ENCODE peak calls at places on chromosomes 16 and 17, in ten cellular contexts. One of them, this sample, is unnamed.

GRCh38 chr16:67613808-67614207 is 31.1 kb upstream of the CARMIL2 start:
- DNase-seq in tibial nerve: no peak
- DNase-seq in HFF-Myc: no peak
- DNase-seq in fibroblast of gingiva: no peak
- DNase-seq in aorta: no peak
- DNase-seq in NCI-H1092 treated with DMSO at 0.1 percent for 48 hours: no peak
- DNase-seq in KG1: no peak
- DNase-seq in heart right ventricle: no peak
- DNase-seq in NCI-H2081: no peak
- DNase-seq in GM23248: no peak
- DNase-seq in this sample: no peak

GRCh38 chr17:15457723-15458094 is 9.7 kb downstream of the CDRT4 start:
- DNase-seq in tibial nerve: peak
- DNase-seq in HFF-Myc: no peak
- DNase-seq in fibroblast of gingiva: no peak
- DNase-seq in aorta: no peak
- DNase-seq in NCI-H1092 treated with DMSO at 0.1 percent for 48 hours: no peak
- DNase-seq in KG1: no peak
- DNase-seq in heart right ventricle: no peak
- DNase-seq in NCI-H2081: no peak
- DNase-seq in GM23248: no peak
- DNase-seq in this sample: no peak

GRCh38 chr16:54241525-54241924 is 45.1 kb downstream of the IRX3 start:
- DNase-seq in tibial nerve: no peak
- DNase-seq in HFF-Myc: no peak
- DNase-seq in fibroblast of gingiva: no peak
- DNase-seq in aorta: no peak
- DNase-seq in NCI-H1092 treated with DMSO at 0.1 percent for 48 hours: no peak
- DNase-seq in KG1: no peak
- DNase-seq in heart right ventricle: no peak
- DNase-seq in NCI-H2081: no peak
- DNase-seq in GM23248: no peak
- DNase-seq in this sample: no peak

GRCh38 chr16:51045186-51045585 is 105.9 kb downstream of the SALL1 start:
- DNase-seq in tibial nerve: no peak
- DNase-seq in HFF-Myc: no peak
- DNase-seq in fibroblast of gingiva: no peak
- DNase-seq in aorta: no peak
- DNase-seq in NCI-H1092 treated with DMSO at 0.1 percent for 48 hours: no peak
- DNase-seq in KG1: no peak
- DNase-seq in heart right ventricle: no peak
- DNase-seq in NCI-H2081: no peak
- DNase-seq in GM23248: no peak
- DNase-seq in this sample: no peak

GRCh38 chr17:82639628-82640027 is 8.6 kb downstream of the WDR45B start:
- DNase-seq in tibial nerve: no peak
- DNase-seq in HFF-Myc: no peak
- DNase-seq in fibroblast of gingiva: no peak
- DNase-seq in aorta: no peak
- DNase-seq in NCI-H1092 treated with DMSO at 0.1 percent for 48 hours: no peak
- DNase-seq in KG1: no peak
- DNase-seq in heart right ventricle: no peak
- DNase-seq in NCI-H2081: no peak
- DNase-seq in GM23248: no peak
- DNase-seq in this sample: no peak

GRCh38 chr17:1203111-1203966 is 23.6 kb upstream of the ABR start:
- DNase-seq in tibial nerve: peak
- DNase-seq in HFF-Myc: no peak
- DNase-seq in fibroblast of gingiva: peak
- DNase-seq in aorta: peak
- DNase-seq in NCI-H1092 treated with DMSO at 0.1 percent for 48 hours: peak
- DNase-seq in KG1: no peak
- DNase-seq in heart right ventricle: peak
- DNase-seq in NCI-H2081: no peak
- DNase-seq in GM23248: peak
- DNase-seq in this sample: no peak

GRCh38 chr17:48484256-48484655 is 46.6 kb downstream of the HOXB1 start:
- DNase-seq in tibial nerve: no peak
- DNase-seq in HFF-Myc: no peak
- DNase-seq in fibroblast of gingiva: no peak
- DNase-seq in aorta: no peak
- DNase-seq in NCI-H1092 treated with DMSO at 0.1 percent for 48 hours: no peak
- DNase-seq in KG1: no peak
- DNase-seq in heart right ventricle: no peak
- DNase-seq in NCI-H2081: no peak
- DNase-seq in GM23248: peak
- DNase-seq in this sample: no peak

GRCh38 chr16:67555795-67556212 is 6.5 kb upstream of the CTCF start:
- DNase-seq in tibial nerve: no peak
- DNase-seq in HFF-Myc: peak
- DNase-seq in fibroblast of gingiva: peak
- DNase-seq in aorta: no peak
- DNase-seq in NCI-H1092 treated with DMSO at 0.1 percent for 48 hours: no peak
- DNase-seq in KG1: peak
- DNase-seq in heart right ventricle: no peak
- DNase-seq in NCI-H2081: no peak
- DNase-seq in GM23248: peak
- DNase-seq in this sample: no peak

GRCh38 chr17:56708670-56709410 is 115.3 kb downstream of the NOG start:
- DNase-seq in tibial nerve: no peak
- DNase-seq in HFF-Myc: no peak
- DNase-seq in fibroblast of gingiva: no peak
- DNase-seq in aorta: no peak
- DNase-seq in NCI-H1092 treated with DMSO at 0.1 percent for 48 hours: no peak
- DNase-seq in KG1: no peak
- DNase-seq in heart right ventricle: no peak
- DNase-seq in NCI-H2081: no peak
- DNase-seq in GM23248: no peak
- DNase-seq in this sample: no peak

GRCh38 chr17:74020522-74020921 is 183.0 kb upstream of the RPL38 start:
- DNase-seq in tibial nerve: no peak
- DNase-seq in HFF-Myc: no peak
- DNase-seq in fibroblast of gingiva: no peak
- DNase-seq in aorta: no peak
- DNase-seq in NCI-H1092 treated with DMSO at 0.1 percent for 48 hours: peak
- DNase-seq in KG1: no peak
- DNase-seq in heart right ventricle: no peak
- DNase-seq in NCI-H2081: no peak
- DNase-seq in GM23248: no peak
- DNase-seq in this sample: no peak

GRCh38 chr17:75168998-75169397 is 13.8 kb downstream of the SUMO2 start:
- DNase-seq in tibial nerve: no peak
- DNase-seq in HFF-Myc: no peak
- DNase-seq in fibroblast of gingiva: no peak
- DNase-seq in aorta: peak
- DNase-seq in NCI-H1092 treated with DMSO at 0.1 percent for 48 hours: no peak
- DNase-seq in KG1: no peak
- DNase-seq in heart right ventricle: no peak
- DNase-seq in NCI-H2081: no peak
- DNase-seq in GM23248: no peak
- DNase-seq in this sample: no peak

GRCh38 chr16:72848045-72848410 is 199.9 kb downstream of the ZFHX3 start:
- DNase-seq in tibial nerve: no peak
- DNase-seq in HFF-Myc: no peak
- DNase-seq in fibroblast of gingiva: no peak
- DNase-seq in aorta: no peak
- DNase-seq in NCI-H1092 treated with DMSO at 0.1 percent for 48 hours: no peak
- DNase-seq in KG1: no peak
- DNase-seq in heart right ventricle: no peak
- DNase-seq in NCI-H2081: peak
- DNase-seq in GM23248: no peak
- DNase-seq in this sample: no peak

GRCh38 chr17:75010683-75011406 is 1.6 kb upstream of the MRPL58 start:
- DNase-seq in tibial nerve: no peak
- DNase-seq in HFF-Myc: no peak
- DNase-seq in fibroblast of gingiva: peak
- DNase-seq in aorta: no peak
- DNase-seq in NCI-H1092 treated with DMSO at 0.1 percent for 48 hours: peak
- DNase-seq in KG1: no peak
- DNase-seq in heart right ventricle: peak
- DNase-seq in NCI-H2081: peak
- DNase-seq in GM23248: peak
- DNase-seq in this sample: no peak

GRCh38 chr16:64907844-64908243 is 214.0 kb downstream of the CDH11 start:
- DNase-seq in tibial nerve: no peak
- DNase-seq in HFF-Myc: no peak
- DNase-seq in fibroblast of gingiva: no peak
- DNase-seq in aorta: no peak
- DNase-seq in NCI-H1092 treated with DMSO at 0.1 percent for 48 hours: no peak
- DNase-seq in KG1: no peak
- DNase-seq in heart right ventricle: no peak
- DNase-seq in NCI-H2081: no peak
- DNase-seq in GM23248: no peak
- DNase-seq in this sample: no peak

GRCh38 chr17:56185905-56186783 is 32.9 kb downstream of the ANKFN1 start:
- DNase-seq in tibial nerve: no peak
- DNase-seq in HFF-Myc: peak
- DNase-seq in fibroblast of gingiva: peak
- DNase-seq in aorta: no peak
- DNase-seq in NCI-H1092 treated with DMSO at 0.1 percent for 48 hours: no peak
- DNase-seq in KG1: no peak
- DNase-seq in heart right ventricle: no peak
- DNase-seq in NCI-H2081: no peak
- DNase-seq in GM23248: peak
- DNase-seq in this sample: no peak

GRCh38 chr16:66299349-66299748 is 67.1 kb upstream of the CDH5 start:
- DNase-seq in tibial nerve: no peak
- DNase-seq in HFF-Myc: no peak
- DNase-seq in fibroblast of gingiva: no peak
- DNase-seq in aorta: no peak
- DNase-seq in NCI-H1092 treated with DMSO at 0.1 percent for 48 hours: no peak
- DNase-seq in KG1: no peak
- DNase-seq in heart right ventricle: no peak
- DNase-seq in NCI-H2081: no peak
- DNase-seq in GM23248: no peak
- DNase-seq in this sample: no peak

GRCh38 chr16:78761427-78761826 is 662.0 kb downstream of the WWOX start:
- DNase-seq in tibial nerve: no peak
- DNase-seq in HFF-Myc: no peak
- DNase-seq in fibroblast of gingiva: no peak
- DNase-seq in aorta: no peak
- DNase-seq in NCI-H1092 treated with DMSO at 0.1 percent for 48 hours: no peak
- DNase-seq in KG1: no peak
- DNase-seq in heart right ventricle: no peak
- DNase-seq in NCI-H2081: no peak
- DNase-seq in GM23248: no peak
- DNase-seq in this sample: no peak

GRCh38 chr17:79183221-79184158 is 108.9 kb downstream of the ENGASE start:
- DNase-seq in tibial nerve: no peak
- DNase-seq in HFF-Myc: no peak
- DNase-seq in fibroblast of gingiva: no peak
- DNase-seq in aorta: no peak
- DNase-seq in NCI-H1092 treated with DMSO at 0.1 percent for 48 hours: peak
- DNase-seq in KG1: peak
- DNase-seq in heart right ventricle: no peak
- DNase-seq in NCI-H2081: no peak
- DNase-seq in GM23248: peak
- DNase-seq in this sample: no peak

GRCh38 chr17:76153640-76154039 is 12.6 kb upstream of the FOXJ1 start:
- DNase-seq in tibial nerve: peak
- DNase-seq in HFF-Myc: no peak
- DNase-seq in fibroblast of gingiva: peak
- DNase-seq in aorta: no peak
- DNase-seq in NCI-H1092 treated with DMSO at 0.1 percent for 48 hours: no peak
- DNase-seq in KG1: no peak
- DNase-seq in heart right ventricle: no peak
- DNase-seq in NCI-H2081: no peak
- DNase-seq in GM23248: peak
- DNase-seq in this sample: no peak

GRCh38 chr17:10046786-10047609 is 141.9 kb upstream of the RCVRN start:
- DNase-seq in tibial nerve: no peak
- DNase-seq in HFF-Myc: no peak
- DNase-seq in fibroblast of gingiva: no peak
- DNase-seq in aorta: no peak
- DNase-seq in NCI-H1092 treated with DMSO at 0.1 percent for 48 hours: no peak
- DNase-seq in KG1: no peak
- DNase-seq in heart right ventricle: no peak
- DNase-seq in NCI-H2081: no peak
- DNase-seq in GM23248: no peak
- DNase-seq in this sample: no peak

GRCh38 chr16:4944333-4945281 is 7.7 kb upstream of the PPL start:
- DNase-seq in tibial nerve: peak
- DNase-seq in HFF-Myc: peak
- DNase-seq in fibroblast of gingiva: peak
- DNase-seq in aorta: peak
- DNase-seq in NCI-H1092 treated with DMSO at 0.1 percent for 48 hours: peak
- DNase-seq in KG1: no peak
- DNase-seq in heart right ventricle: peak
- DNase-seq in NCI-H2081: peak
- DNase-seq in GM23248: peak
- DNase-seq in this sample: no peak

GRCh38 chr16:7268182-7268581 is 64.5 kb upstream of the RBFOX1 start:
- DNase-seq in tibial nerve: peak
- DNase-seq in HFF-Myc: no peak
- DNase-seq in fibroblast of gingiva: no peak
- DNase-seq in aorta: no peak
- DNase-seq in NCI-H1092 treated with DMSO at 0.1 percent for 48 hours: peak
- DNase-seq in KG1: no peak
- DNase-seq in heart right ventricle: peak
- DNase-seq in NCI-H2081: peak
- DNase-seq in GM23248: peak
- DNase-seq in this sample: no peak

GRCh38 chr17:76414334-76415295 is 30.2 kb downstream of the SPHK1 start:
- DNase-seq in tibial nerve: peak
- DNase-seq in HFF-Myc: no peak
- DNase-seq in fibroblast of gingiva: peak
- DNase-seq in aorta: peak
- DNase-seq in NCI-H1092 treated with DMSO at 0.1 percent for 48 hours: peak
- DNase-seq in KG1: no peak
- DNase-seq in heart right ventricle: peak
- DNase-seq in NCI-H2081: peak
- DNase-seq in GM23248: peak
- DNase-seq in this sample: no peak

GRCh38 chr16:77169650-77170236 is 21.2 kb upstream of the MON1B start:
- DNase-seq in tibial nerve: no peak
- DNase-seq in HFF-Myc: peak
- DNase-seq in fibroblast of gingiva: no peak
- DNase-seq in aorta: no peak
- DNase-seq in NCI-H1092 treated with DMSO at 0.1 percent for 48 hours: peak
- DNase-seq in KG1: peak
- DNase-seq in heart right ventricle: peak
- DNase-seq in NCI-H2081: peak
- DNase-seq in GM23248: peak
- DNase-seq in this sample: no peak

GRCh38 chr16:15041260-15042011 is 14.4 kb downstream of the NTAN1 start:
- DNase-seq in tibial nerve: peak
- DNase-seq in HFF-Myc: no peak
- DNase-seq in fibroblast of gingiva: peak
- DNase-seq in aorta: peak
- DNase-seq in NCI-H1092 treated with DMSO at 0.1 percent for 48 hours: no peak
- DNase-seq in KG1: no peak
- DNase-seq in heart right ventricle: peak
- DNase-seq in NCI-H2081: no peak
- DNase-seq in GM23248: peak
- DNase-seq in this sample: no peak

GRCh38 chr16:5918553-5919127 is 821.0 kb upstream of the EEF2KMT start:
- DNase-seq in tibial nerve: no peak
- DNase-seq in HFF-Myc: no peak
- DNase-seq in fibroblast of gingiva: no peak
- DNase-seq in aorta: no peak
- DNase-seq in NCI-H1092 treated with DMSO at 0.1 percent for 48 hours: no peak
- DNase-seq in KG1: no peak
- DNase-seq in heart right ventricle: no peak
- DNase-seq in NCI-H2081: no peak
- DNase-seq in GM23248: no peak
- DNase-seq in this sample: no peak

GRCh38 chr16:81607006-81607405 is 162.4 kb downstream of the CMIP start:
- DNase-seq in tibial nerve: no peak
- DNase-seq in HFF-Myc: no peak
- DNase-seq in fibroblast of gingiva: no peak
- DNase-seq in aorta: no peak
- DNase-seq in NCI-H1092 treated with DMSO at 0.1 percent for 48 hours: no peak
- DNase-seq in KG1: no peak
- DNase-seq in heart right ventricle: no peak
- DNase-seq in NCI-H2081: no peak
- DNase-seq in GM23248: no peak
- DNase-seq in this sample: no peak

GRCh38 chr17:40303706-40304450 is 5.1 kb upstream of the RARA start:
- DNase-seq in tibial nerve: no peak
- DNase-seq in HFF-Myc: no peak
- DNase-seq in fibroblast of gingiva: peak
- DNase-seq in aorta: no peak
- DNase-seq in NCI-H1092 treated with DMSO at 0.1 percent for 48 hours: peak
- DNase-seq in KG1: no peak
- DNase-seq in heart right ventricle: no peak
- DNase-seq in NCI-H2081: peak
- DNase-seq in GM23248: peak
- DNase-seq in this sample: no peak

This sample was measured in GM18507.